ENCODE peak calls at places on chromosomes 2 and 18, in seven cellular contexts. One of them, this sample, is unnamed. For H4K20me1 and H3K9me2, the result is how much of the 10 kb centered on the place peaks cover.

GRCh38 chr2:96251721-96252292 is 14.0 kb downstream of the TMEM127 start:
- DNase-seq in GM23338: peak
- DNase-seq in hepatocyte: peak
- DNase-seq in HCT116: peak
- DNase-seq in PC-9: peak
- DNase-seq in MM.1S: no peak
- DNase-seq in OCI-LY7: no peak
- DNase-seq in this sample: peak

GRCh38 chr2:18245375-18245774 is 315.1 kb downstream of the RDH14 start:
- DNase-seq in GM23338: no peak
- DNase-seq in hepatocyte: no peak
- DNase-seq in HCT116: no peak
- DNase-seq in PC-9: no peak
- DNase-seq in MM.1S: no peak
- DNase-seq in OCI-LY7: no peak
- DNase-seq in this sample: no peak

GRCh38 chr2:16167471-16168426 is 227.4 kb downstream of the MYCN start:
- DNase-seq in GM23338: peak
- DNase-seq in hepatocyte: no peak
- DNase-seq in HCT116: no peak
- DNase-seq in PC-9: no peak
- DNase-seq in MM.1S: no peak
- DNase-seq in OCI-LY7: no peak
- DNase-seq in this sample: no peak

GRCh38 chr2:124027182-124027581 is 2.1 kb downstream of the CNTNAP5 start:
- DNase-seq in GM23338: peak
- DNase-seq in hepatocyte: peak
- DNase-seq in HCT116: no peak
- DNase-seq in PC-9: peak
- DNase-seq in MM.1S: peak
- DNase-seq in OCI-LY7: peak
- DNase-seq in this sample: peak

GRCh38 chr18:35836932-35837331 is 135.5 kb upstream of the RMP24 start:
- DNase-seq in GM23338: no peak
- DNase-seq in hepatocyte: no peak
- DNase-seq in HCT116: no peak
- DNase-seq in PC-9: no peak
- DNase-seq in MM.1S: no peak
- DNase-seq in OCI-LY7: no peak
- DNase-seq in this sample: no peak

GRCh38 chr18:56977771-56978170 is 169.1 kb upstream of the BOD1L2 start:
- DNase-seq in GM23338: no peak
- DNase-seq in hepatocyte: no peak
- DNase-seq in HCT116: no peak
- DNase-seq in PC-9: no peak
- DNase-seq in MM.1S: no peak
- DNase-seq in OCI-LY7: no peak
- DNase-seq in this sample: no peak

GRCh38 chr2:30178618-30179404 is 32.0 kb downstream of the YPEL5 start:
- DNase-seq in GM23338: no peak
- DNase-seq in hepatocyte: peak
- DNase-seq in HCT116: no peak
- DNase-seq in PC-9: no peak
- DNase-seq in MM.1S: no peak
- DNase-seq in OCI-LY7: no peak
- DNase-seq in this sample: no peak

GRCh38 chr18:31511098-31511497 is 13.1 kb downstream of the DSG2 start:
- DNase-seq in GM23338: no peak
- DNase-seq in hepatocyte: no peak
- DNase-seq in HCT116: no peak
- DNase-seq in PC-9: no peak
- DNase-seq in MM.1S: no peak
- DNase-seq in OCI-LY7: no peak
- DNase-seq in this sample: no peak

GRCh38 chr2:187869195-187869594 is 315.0 kb upstream of the TFPI start:
- DNase-seq in GM23338: no peak
- DNase-seq in hepatocyte: no peak
- DNase-seq in HCT116: no peak
- DNase-seq in PC-9: no peak
- DNase-seq in MM.1S: peak
- DNase-seq in OCI-LY7: no peak
- DNase-seq in this sample: no peak

GRCh38 chr2:232229296-232229916 is 149.1 kb upstream of the ALPP start:
- DNase-seq in GM23338: no peak
- DNase-seq in hepatocyte: peak
- DNase-seq in HCT116: no peak
- DNase-seq in PC-9: no peak
- DNase-seq in MM.1S: no peak
- DNase-seq in OCI-LY7: no peak
- DNase-seq in this sample: no peak

GRCh38 chr2:108417254-108417653 is 31.8 kb upstream of the GCC2 start:
- DNase-seq in GM23338: peak
- DNase-seq in hepatocyte: no peak
- DNase-seq in HCT116: peak
- DNase-seq in PC-9: no peak
- DNase-seq in MM.1S: no peak
- DNase-seq in OCI-LY7: peak
- DNase-seq in this sample: peak

GRCh38 chr2:15560404-15560987 is 638 bp downstream of the NBAS start:
- DNase-seq in GM23338: peak
- DNase-seq in hepatocyte: peak
- DNase-seq in HCT116: no peak
- DNase-seq in PC-9: peak
- DNase-seq in MM.1S: peak
- DNase-seq in OCI-LY7: peak
- DNase-seq in this sample: peak

GRCh38 chr2:230067990-230068657 is 600 bp downstream of the SLC16A14 start:
- DNase-seq in GM23338: peak
- DNase-seq in hepatocyte: peak
- DNase-seq in HCT116: no peak
- DNase-seq in PC-9: peak
- DNase-seq in MM.1S: peak
- DNase-seq in OCI-LY7: no peak
- DNase-seq in this sample: peak

GRCh38 chr2:102498414-102498813 is 25.4 kb downstream of the SLC9A4 start:
- DNase-seq in GM23338: no peak
- DNase-seq in hepatocyte: no peak
- DNase-seq in HCT116: no peak
- DNase-seq in PC-9: no peak
- DNase-seq in MM.1S: no peak
- DNase-seq in OCI-LY7: no peak
- DNase-seq in this sample: no peak

GRCh38 chr2:40369619-40370397 is 82.1 kb downstream of the SLC8A1 start:
- DNase-seq in GM23338: no peak
- DNase-seq in hepatocyte: no peak
- DNase-seq in HCT116: no peak
- DNase-seq in PC-9: no peak
- DNase-seq in MM.1S: no peak
- DNase-seq in OCI-LY7: no peak
- DNase-seq in this sample: no peak

GRCh38 chr2:103448416-103448815 is 686.6 kb downstream of the TMEM182 start:
- DNase-seq in GM23338: no peak
- DNase-seq in hepatocyte: no peak
- DNase-seq in HCT116: no peak
- DNase-seq in PC-9: no peak
- DNase-seq in MM.1S: no peak
- DNase-seq in OCI-LY7: no peak
- DNase-seq in this sample: no peak

DNA sequence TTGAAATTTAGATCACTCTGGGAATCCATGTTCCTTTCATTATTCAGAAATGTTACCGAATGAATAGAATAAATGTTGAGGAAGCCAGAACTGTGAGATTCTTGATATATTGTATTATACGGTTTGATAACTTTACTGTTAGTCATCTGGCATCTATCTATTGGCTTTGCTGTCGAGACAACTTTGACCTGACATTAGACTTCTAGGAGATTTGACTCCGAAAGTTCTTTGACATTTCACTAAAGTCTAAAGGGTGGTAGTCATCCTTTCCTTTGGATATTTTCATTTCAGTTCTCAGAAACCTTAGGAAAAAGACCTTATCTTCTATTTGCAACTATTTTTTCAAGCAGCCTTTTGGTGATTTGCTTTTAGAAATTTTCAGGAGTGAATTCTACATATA is 1.9 kb downstream of the BMPR2 start:
- DNase-seq in GM23338: no peak
- DNase-seq in hepatocyte: no peak
- DNase-seq in HCT116: no peak
- DNase-seq in PC-9: no peak
- DNase-seq in MM.1S: no peak
- DNase-seq in OCI-LY7: no peak
- DNase-seq in this sample: peak
- H3K4me3 ChIP-seq in GM23338: peak
- H3K4me3 ChIP-seq in hepatocyte: peak
- H3K4me3 ChIP-seq in HCT116: peak
- H3K4me3 ChIP-seq in PC-9: peak
- H3K4me3 ChIP-seq in MM.1S: peak
- H3K4me3 ChIP-seq in OCI-LY7: peak
- H3K4me3 ChIP-seq in this sample: peak

DNA sequence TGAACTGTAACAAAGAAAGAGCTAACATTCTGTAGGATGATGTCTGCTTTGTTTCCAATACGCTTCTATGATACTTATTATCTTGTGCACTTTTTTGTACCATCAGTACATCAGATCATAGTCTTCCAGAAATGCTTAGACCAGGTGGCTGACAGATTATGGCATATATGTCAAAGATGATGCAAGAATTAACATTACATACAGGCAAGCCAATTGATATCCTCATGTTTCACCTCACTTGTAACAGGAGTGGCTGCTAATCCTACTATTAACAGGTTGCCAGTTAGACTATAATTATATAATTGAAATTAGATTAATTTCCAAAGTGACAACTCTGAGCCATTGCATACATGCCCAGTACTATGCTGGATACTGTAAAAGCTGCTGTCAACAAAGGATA is 77.3 kb downstream of the TLK1 start:
- DNase-seq in GM23338: no peak
- DNase-seq in hepatocyte: no peak
- DNase-seq in HCT116: no peak
- DNase-seq in PC-9: no peak
- DNase-seq in MM.1S: no peak
- DNase-seq in OCI-LY7: no peak
- DNase-seq in this sample: no peak
- H4K20me1 ChIP-seq in GM23338: under half
- H4K20me1 ChIP-seq in hepatocyte: under half
- H4K20me1 ChIP-seq in HCT116: under half
- H4K20me1 ChIP-seq in PC-9: under half
- H4K20me1 ChIP-seq in MM.1S: under half
- H4K20me1 ChIP-seq in OCI-LY7: under half
- H4K20me1 ChIP-seq in this sample: under half

DNA sequence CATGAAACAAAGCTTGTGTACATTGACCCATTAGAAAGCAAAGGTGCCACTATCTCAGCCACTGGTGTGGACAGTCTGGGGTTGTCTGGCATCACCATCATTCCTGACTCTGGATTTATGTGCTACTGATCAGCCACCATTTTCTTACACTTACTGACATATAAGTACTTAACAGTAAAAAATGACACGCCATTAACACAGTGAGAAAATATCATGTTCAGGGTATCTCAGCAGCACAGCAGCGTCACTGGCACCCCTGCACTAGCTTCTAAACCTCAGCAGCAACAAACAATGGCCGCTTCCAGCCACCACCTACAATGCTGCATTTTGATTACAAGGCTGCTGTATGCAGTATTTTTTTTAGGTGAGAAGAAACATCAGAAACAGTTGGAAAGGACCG is 253.4 kb upstream of the HDAC4 start:
- DNase-seq in GM23338: no peak
- DNase-seq in hepatocyte: no peak
- DNase-seq in HCT116: no peak
- DNase-seq in PC-9: no peak
- DNase-seq in MM.1S: no peak
- DNase-seq in OCI-LY7: no peak
- DNase-seq in this sample: no peak
- H3K9me2 ChIP-seq in GM23338: under half
- H3K9me2 ChIP-seq in hepatocyte: under half
- H3K9me2 ChIP-seq in HCT116: under half
- H3K9me2 ChIP-seq in PC-9: under half
- H3K9me2 ChIP-seq in MM.1S: under half
- H3K9me2 ChIP-seq in OCI-LY7: under half
- H3K9me2 ChIP-seq in this sample: under half

DNA sequence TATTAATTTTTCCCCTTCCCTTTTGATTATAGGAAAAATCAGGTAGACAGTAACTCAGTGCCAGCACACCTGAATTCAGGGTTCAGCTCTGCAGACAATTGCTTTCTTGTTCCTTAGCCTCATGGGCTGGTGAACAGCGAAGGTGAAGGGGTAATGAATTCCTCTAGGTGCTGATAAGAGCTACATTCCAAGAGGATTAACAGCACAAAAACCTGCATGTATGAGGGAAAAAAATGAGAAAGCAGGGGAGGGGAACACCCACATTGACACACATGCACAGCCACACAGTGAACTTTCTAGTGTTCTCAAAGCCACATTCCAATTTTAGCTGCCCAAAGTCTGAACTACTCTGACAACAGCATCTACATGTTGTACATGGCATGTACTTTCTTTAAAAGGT is 46.1 kb downstream of the SPATS2L start:
- DNase-seq in GM23338: no peak
- DNase-seq in hepatocyte: peak
- DNase-seq in HCT116: peak
- DNase-seq in PC-9: peak
- DNase-seq in MM.1S: no peak
- DNase-seq in OCI-LY7: no peak
- DNase-seq in this sample: peak
- H3K4me3 ChIP-seq in GM23338: no peak
- H3K4me3 ChIP-seq in hepatocyte: no peak
- H3K4me3 ChIP-seq in HCT116: no peak
- H3K4me3 ChIP-seq in PC-9: no peak
- H3K4me3 ChIP-seq in MM.1S: no peak
- H3K4me3 ChIP-seq in OCI-LY7: no peak
- H3K4me3 ChIP-seq in this sample: no peak

DNA sequence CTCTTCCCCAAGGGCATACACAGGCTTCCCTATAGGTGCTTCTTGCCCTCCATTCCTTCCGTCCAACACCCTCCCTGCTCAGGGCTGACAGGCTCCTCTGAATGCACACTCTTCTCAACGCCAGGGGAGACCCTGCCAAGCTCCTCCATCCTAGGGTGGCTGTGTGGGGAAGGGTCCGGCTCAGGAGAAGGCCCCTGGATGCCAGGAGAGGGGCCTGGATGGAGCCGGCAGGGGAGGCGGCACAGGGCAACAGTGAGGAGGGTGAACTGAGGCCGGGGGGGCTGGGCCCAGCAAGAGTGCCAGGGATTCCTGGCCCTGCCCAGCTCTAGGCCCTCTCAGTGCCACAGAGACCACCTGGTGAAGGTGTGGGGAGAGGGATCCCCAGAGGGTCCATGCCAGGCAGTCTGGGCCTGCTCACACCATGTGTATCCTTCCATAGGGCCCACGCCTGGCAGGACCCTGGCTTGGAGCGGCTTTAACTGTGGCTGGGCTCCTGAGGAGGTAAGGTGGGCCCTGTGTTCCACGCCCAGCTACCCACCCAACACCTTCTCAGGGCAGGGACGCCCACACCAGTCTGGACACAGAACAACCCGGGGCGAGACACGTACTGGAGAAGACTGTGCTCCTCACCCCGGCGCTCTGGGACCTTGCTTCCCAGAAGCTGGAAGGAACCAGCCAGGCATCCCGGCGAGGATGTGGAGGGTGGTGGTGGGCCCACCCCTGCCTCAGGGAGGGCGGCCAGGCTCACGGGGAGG is 26.6 kb downstream of the HS6ST1 start:
- DNase-seq in GM23338: no peak
- DNase-seq in hepatocyte: no peak
- DNase-seq in HCT116: no peak
- DNase-seq in PC-9: no peak
- DNase-seq in MM.1S: no peak
- DNase-seq in OCI-LY7: no peak
- DNase-seq in this sample: no peak
- H4K20me1 ChIP-seq in GM23338: half or more
- H4K20me1 ChIP-seq in hepatocyte: half or more
- H4K20me1 ChIP-seq in HCT116: under half
- H4K20me1 ChIP-seq in PC-9: half or more
- H4K20me1 ChIP-seq in MM.1S: under half
- H4K20me1 ChIP-seq in OCI-LY7: under half
- H4K20me1 ChIP-seq in this sample: under half